ENCODE peak calls at places on chromosomes 6 and 20, in seven cellular contexts. E is IMR-90; D is AG04450; W is CD8-positive, alpha-beta T cell; N is HCT116; Q is neural progenitor cell; Z is OCI-LY7. V is an unnamed sample.

GRCh38 chr6:113500221-113500620 is 356.9 kb upstream of the MARCKS start:
- DNase-seq in E (no peak), D (no peak), W (no peak), N (no peak), Q (no peak), Z (no peak), V (no peak)

GRCh38 chr6:105372862-105373182 is 30.1 kb downstream of the PREP start:
- DNase-seq in E (no peak), D (no peak), W (no peak), N (no peak), Q (no peak), Z (no peak), V (no peak)

GRCh38 chr6:12590901-12591300 is 125.7 kb upstream of the PHACTR1 start:
- DNase-seq in E (no peak), D (no peak), W (no peak), N (no peak), Q (no peak), Z (no peak), V (no peak)

GRCh38 chr6:112951829-112952228 is 604.7 kb downstream of the RFPL4B start:
- DNase-seq in E (no peak), D (no peak), W (no peak), N (no peak), Q (no peak), Z (no peak), V (no peak)

GRCh38 chr6:88870728-88871330 is 92.6 kb downstream of the RNGTT start:
- DNase-seq in E (peak), D (peak), W (peak), N (peak), Q (peak), Z (peak), V (no peak)

GRCh38 chr6:25132934-25133333 is 146.2 kb upstream of the CARMIL1 start:
- DNase-seq in E (no peak), D (no peak), W (no peak), N (no peak), Q (no peak), Z (peak), V (no peak)

GRCh38 chr6:24744911-24745310 is 26.0 kb upstream of the C6orf62 start:
- DNase-seq in E (no peak), D (no peak), W (no peak), N (no peak), Q (no peak), Z (no peak), V (no peak)

GRCh38 chr6:30826961-30827342 is 57.4 kb upstream of the DDR1 start:
- DNase-seq in E (no peak), D (no peak), W (no peak), N (no peak), Q (no peak), Z (no peak), V (no peak)

GRCh38 chr20:22653641-22654040 is 69.3 kb upstream of the FOXA2 start:
- DNase-seq in E (no peak), D (no peak), W (no peak), N (no peak), Q (no peak), Z (no peak), V (no peak)

GRCh38 chr20:22691369-22692118 is 107.2 kb upstream of the FOXA2 start:
- DNase-seq in E (peak), D (peak), W (peak), N (peak), Q (peak), Z (peak), V (peak)

GRCh38 chr6:158417760-158418098 is 105.5 kb downstream of the TULP4 start:
- DNase-seq in E (peak), D (no peak), W (no peak), N (no peak), Q (no peak), Z (no peak), V (no peak)

GRCh38 chr6:74936886-74937285 is 269.0 kb downstream of the COL12A1 start:
- DNase-seq in E (peak), D (no peak), W (no peak), N (no peak), Q (no peak), Z (no peak), V (no peak)

GRCh38 chr6:9455794-9456193 is 959.1 kb downstream of the TFAP2A start:
- DNase-seq in E (no peak), D (no peak), W (no peak), N (no peak), Q (peak), Z (no peak), V (no peak)

GRCh38 chr20:31543966-31544598 is 29.8 kb downstream of the HM13 start:
- DNase-seq in E (peak), D (peak), W (no peak), N (no peak), Q (no peak), Z (no peak), V (no peak)

GRCh38 chr6:150535818-150536220 is 63.9 kb upstream of the PLEKHG1 start:
- DNase-seq in E (no peak), D (no peak), W (no peak), N (no peak), Q (no peak), Z (no peak), V (no peak)

GRCh38 chr6:132712366-132712765 is 1.5 kb downstream of the VNN1 start:
- DNase-seq in E (peak), D (no peak), W (no peak), N (no peak), Q (no peak), Z (no peak), V (no peak)

GRCh38 chr6:72287801-72288200 is 334.1 kb upstream of the KCNQ5 start:
- DNase-seq in E (peak), D (no peak), W (no peak), N (no peak), Q (no peak), Z (no peak), V (no peak)

GRCh38 chr20:137668-138131 is 4.7 kb upstream of the DEFB126 start:
- DNase-seq in E (no peak), D (no peak), W (no peak), N (peak), Q (no peak), Z (peak), V (no peak)

GRCh38 chr20:39164642-39165041 is 202.5 kb downstream of the DHX35 start:
- DNase-seq in E (no peak), D (no peak), W (no peak), N (no peak), Q (no peak), Z (no peak), V (no peak)
- H3K27ac ChIP-seq in E (no peak), D (no peak), W (no peak), N (no peak), Q (no peak), Z (no peak), V (peak)

DNA sequence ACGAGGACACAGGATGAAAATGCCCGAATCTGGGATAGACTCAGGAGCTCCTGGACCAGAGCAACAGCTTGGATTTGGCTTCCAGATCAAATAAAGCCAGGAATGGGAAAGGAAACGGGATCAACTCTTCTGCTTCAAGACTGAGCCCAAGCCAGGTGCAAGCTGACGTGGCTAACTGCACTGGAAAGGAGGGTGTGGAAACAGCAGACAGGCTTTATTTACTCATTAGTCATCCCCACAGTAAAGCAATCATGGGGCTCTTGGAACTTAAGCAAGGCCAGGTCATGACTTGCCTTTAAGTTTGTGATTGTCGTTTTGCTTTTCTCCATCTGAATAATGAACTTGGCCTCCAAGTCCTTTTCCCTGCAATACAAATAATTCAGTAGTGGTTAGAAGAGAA is 45.2 kb downstream of the KIF16B start:
- DNase-seq in E (peak), D (peak), W (no peak), N (peak), Q (no peak), Z (no peak), V (no peak)
- H3K27ac ChIP-seq in E (peak), D (peak), W (no peak), N (peak), Q (no peak), Z (no peak), V (no peak)

GRCh38 chr6:33205172-33206026 is 944 bp downstream of the HSD17B8 start:
- DNase-seq in E (peak), D (no peak), W (no peak), N (peak), Q (peak), Z (peak), V (no peak)
- H3K27ac ChIP-seq in E (no peak), D (peak), W (peak), N (peak), Q (no peak), Z (peak), V (peak)

DNA sequence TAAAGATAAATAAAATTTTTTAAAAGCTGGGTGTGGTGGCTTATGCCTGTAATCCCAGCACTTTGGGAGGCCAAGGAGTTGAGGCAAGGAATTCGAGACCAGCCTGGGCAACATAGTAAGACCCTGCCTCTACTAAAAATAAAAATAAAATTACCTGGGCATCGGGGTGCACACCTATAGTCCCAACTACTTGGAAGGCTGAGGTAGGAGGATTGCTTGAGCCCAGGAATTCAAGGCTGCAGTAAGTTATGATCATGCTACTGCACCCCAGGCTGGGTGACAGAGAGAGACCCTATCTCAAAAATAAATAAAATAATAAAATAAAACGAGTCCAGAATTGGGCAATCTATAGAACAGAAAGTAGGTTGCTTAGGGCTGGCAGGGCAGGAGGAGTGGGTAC is 228.7 kb downstream of the BCAS1 start:
- DNase-seq in E (no peak), D (no peak), W (no peak), N (no peak), Q (no peak), Z (no peak), V (no peak)
- H3K27ac ChIP-seq in E (no peak), D (no peak), W (peak), N (no peak), Q (no peak), Z (peak), V (no peak)

GRCh38 chr6:125688138-125688537 is 61.3 kb upstream of the HEY2 start:
- DNase-seq in E (no peak), D (no peak), W (no peak), N (no peak), Q (no peak), Z (no peak), V (no peak)
- H3K27ac ChIP-seq in E (no peak), D (no peak), W (no peak), N (no peak), Q (no peak), Z (no peak), V (no peak)

GRCh38 chr6:83117802-83118201 is 50.3 kb downstream of the DOP1A start:
- DNase-seq in E (no peak), D (no peak), W (no peak), N (no peak), Q (no peak), Z (no peak), V (no peak)

GRCh38 chr6:83113258-83113657 is 45.8 kb downstream of the DOP1A start:
- DNase-seq in E (peak), D (no peak), W (no peak), N (no peak), Q (no peak), Z (no peak), V (no peak)

GRCh38 chr6:83119742-83120300 is 52.4 kb downstream of the DOP1A start:
- DNase-seq in E (no peak), D (no peak), W (no peak), N (no peak), Q (no peak), Z (no peak), V (no peak)

GRCh38 chr6:83108378-83108777 is 40.9 kb downstream of the DOP1A start:
- DNase-seq in E (no peak), D (no peak), W (no peak), N (no peak), Q (no peak), Z (no peak), V (no peak)

DNA sequence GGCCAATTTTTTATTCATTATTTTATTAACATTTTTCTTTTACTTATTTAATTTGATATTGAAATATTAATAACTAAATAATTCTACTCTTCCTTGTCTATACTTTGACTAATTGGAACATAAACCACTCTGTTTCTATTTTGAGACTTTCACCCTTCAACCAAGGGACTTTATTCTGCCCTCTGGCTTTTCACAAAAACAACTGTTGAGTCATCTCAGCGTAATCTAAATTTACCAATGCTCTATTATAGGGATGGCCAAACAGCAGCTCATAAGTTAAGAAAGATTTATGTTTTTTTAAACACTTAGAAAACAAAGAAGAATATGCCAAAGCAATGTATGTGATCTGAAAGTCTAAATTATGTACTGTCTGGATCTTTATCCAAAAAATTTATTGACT is 46.7 kb downstream of the DOP1A start:
- DNase-seq in E (peak), D (no peak), W (no peak), N (no peak), Q (no peak), Z (no peak), V (no peak)
- H3K27ac ChIP-seq in E (no peak), D (no peak), W (no peak), N (no peak), Q (no peak), Z (no peak), V (no peak)

V was measured in left ventricle myocardium inferior.